ENCODE peak calls at places on chromosomes 13 and 19, in nine cellular contexts. Y is esophagus squamous epithelium; J is Ammon's horn; O is A549; S is progenitor cell of endocrine pancreas; K is activated CD4-positive, alpha-beta T cell treated with anti-CD3 and anti-CD28 coated beads, Interleukin-2, amount 10 ng/mL, durations not matched to agents 7 days and 5 days; W is EL; M is HL-60; V is stimulated activated CD8-positive, alpha-beta memory T cell treated with anti-CD3 and anti-CD28 coated beads, Interleukin-2, amount 100 ng/mL, for 48 hours. H is an unnamed sample.

GRCh38 chr13:76339649-76340048 is 546.6 kb downstream of the KCTD12 start:
- DNase-seq in Y (no peak), J (no peak), O (no peak), S (no peak), K (no peak), W (no peak), M (no peak), V (no peak), H (no peak)

GRCh38 chr19:45008554-45008953 is 7.3 kb downstream of the RELB start:
- DNase-seq in Y (no peak), J (no peak), O (no peak), S (no peak), K (no peak), W (no peak), M (no peak), V (no peak), H (no peak)

GRCh38 chr19:11963566-11964355 is 1.1 kb upstream of the ZNF763 start:
- DNase-seq in Y (no peak), J (peak), O (no peak), S (peak), K (peak), W (peak), M (peak), V (peak), H (peak)

GRCh38 chr19:715347-715746 is 6.6 kb downstream of the PALM start:
- DNase-seq in Y (no peak), J (no peak), O (no peak), S (no peak), K (no peak), W (no peak), M (no peak), V (no peak), H (no peak)

GRCh38 chr19:37466277-37466797 is 907 bp downstream of the ZNF569 start:
- DNase-seq in Y (no peak), J (no peak), O (no peak), S (no peak), K (no peak), W (no peak), M (peak), V (no peak), H (no peak)

GRCh38 chr13:110756268-110756667 is 42.8 kb downstream of the ING1 start:
- DNase-seq in Y (no peak), J (no peak), O (peak), S (no peak), K (no peak), W (peak), M (no peak), V (no peak), H (no peak)

GRCh38 chr13:20387441-20387971 is 138.2 kb downstream of the CRYL1 start:
- DNase-seq in Y (no peak), J (no peak), O (no peak), S (no peak), K (no peak), W (peak), M (peak), V (no peak), H (no peak)

GRCh38 chr13:101917833-101918755 is 465.6 kb downstream of the ITGBL1 start:
- DNase-seq in Y (no peak), J (peak), O (no peak), S (no peak), K (no peak), W (no peak), M (no peak), V (no peak), H (no peak)

H was measured in COLO829.